ENCODE peak calls at places on chromosomes 1 and 21, in ten cellular contexts. One of them, this sample, is unnamed.

GRCh38 chr1:125080077-125080476 is 3895.3 kb downstream of the SRGAP2C start:
- DNase-seq in AG08396: no peak
- DNase-seq in GDM1: no peak
- DNase-seq in NCI-H748 treated with DMSO at 0.1 percent for 48 hours: no peak
- DNase-seq in astrocyte of the spinal cord: no peak
- DNase-seq in T follicular helper cell: no peak
- DNase-seq in HEK293T: no peak
- DNase-seq in neural progenitor cell: no peak
- DNase-seq in smooth muscle cell of the brain vasculature: no peak
- DNase-seq in pulmonary artery endothelial cell: no peak
- DNase-seq in this sample: no peak

GRCh38 chr1:94707321-94708298 is 112.5 kb upstream of the SLC44A3 start:
- DNase-seq in AG08396: no peak
- DNase-seq in GDM1: no peak
- DNase-seq in NCI-H748 treated with DMSO at 0.1 percent for 48 hours: no peak
- DNase-seq in astrocyte of the spinal cord: no peak
- DNase-seq in T follicular helper cell: no peak
- DNase-seq in HEK293T: no peak
- DNase-seq in neural progenitor cell: no peak
- DNase-seq in smooth muscle cell of the brain vasculature: no peak
- DNase-seq in pulmonary artery endothelial cell: no peak
- DNase-seq in this sample: no peak

GRCh38 chr1:232178191-232178590 is 451.7 kb downstream of the SIPA1L2 start:
- DNase-seq in AG08396: no peak
- DNase-seq in GDM1: no peak
- DNase-seq in NCI-H748 treated with DMSO at 0.1 percent for 48 hours: no peak
- DNase-seq in astrocyte of the spinal cord: no peak
- DNase-seq in T follicular helper cell: no peak
- DNase-seq in HEK293T: no peak
- DNase-seq in neural progenitor cell: no peak
- DNase-seq in smooth muscle cell of the brain vasculature: no peak
- DNase-seq in pulmonary artery endothelial cell: no peak
- DNase-seq in this sample: no peak

GRCh38 chr21:46078984-46079356 is 18.9 kb upstream of the COL6A2 start:
- DNase-seq in AG08396: no peak
- DNase-seq in GDM1: no peak
- DNase-seq in NCI-H748 treated with DMSO at 0.1 percent for 48 hours: no peak
- DNase-seq in astrocyte of the spinal cord: no peak
- DNase-seq in T follicular helper cell: no peak
- DNase-seq in HEK293T: no peak
- DNase-seq in neural progenitor cell: no peak
- DNase-seq in smooth muscle cell of the brain vasculature: no peak
- DNase-seq in pulmonary artery endothelial cell: no peak
- DNase-seq in this sample: no peak

GRCh38 chr1:147534386-147534785 is 6.9 kb upstream of the BCL9 start:
- DNase-seq in AG08396: no peak
- DNase-seq in GDM1: no peak
- DNase-seq in NCI-H748 treated with DMSO at 0.1 percent for 48 hours: no peak
- DNase-seq in astrocyte of the spinal cord: peak; percentile 23
- DNase-seq in T follicular helper cell: no peak
- DNase-seq in HEK293T: no peak
- DNase-seq in neural progenitor cell: no peak
- DNase-seq in smooth muscle cell of the brain vasculature: no peak
- DNase-seq in pulmonary artery endothelial cell: no peak
- DNase-seq in this sample: no peak

GRCh38 chr1:109864063-109864822 is 46.4 kb upstream of the CSF1 start:
- DNase-seq in AG08396: no peak
- DNase-seq in GDM1: no peak
- DNase-seq in NCI-H748 treated with DMSO at 0.1 percent for 48 hours: no peak
- DNase-seq in astrocyte of the spinal cord: peak; percentile 82
- DNase-seq in T follicular helper cell: no peak
- DNase-seq in HEK293T: no peak
- DNase-seq in neural progenitor cell: no peak
- DNase-seq in smooth muscle cell of the brain vasculature: no peak
- DNase-seq in pulmonary artery endothelial cell: no peak
- DNase-seq in this sample: no peak

GRCh38 chr21:41839387-41840000 is 39.6 kb downstream of the PRDM15 start:
- DNase-seq in AG08396: no peak
- DNase-seq in GDM1: no peak
- DNase-seq in NCI-H748 treated with DMSO at 0.1 percent for 48 hours: no peak
- DNase-seq in astrocyte of the spinal cord: no peak
- DNase-seq in T follicular helper cell: no peak
- DNase-seq in HEK293T: no peak
- DNase-seq in neural progenitor cell: no peak
- DNase-seq in smooth muscle cell of the brain vasculature: no peak
- DNase-seq in pulmonary artery endothelial cell: no peak
- DNase-seq in this sample: no peak

GRCh38 chr1:204319462-204319861 is 40.3 kb downstream of the PLEKHA6 start:
- DNase-seq in AG08396: peak; percentile 76
- DNase-seq in GDM1: no peak
- DNase-seq in NCI-H748 treated with DMSO at 0.1 percent for 48 hours: no peak
- DNase-seq in astrocyte of the spinal cord: peak; percentile 53
- DNase-seq in T follicular helper cell: no peak
- DNase-seq in HEK293T: no peak
- DNase-seq in neural progenitor cell: no peak
- DNase-seq in smooth muscle cell of the brain vasculature: no peak
- DNase-seq in pulmonary artery endothelial cell: no peak
- DNase-seq in this sample: no peak

GRCh38 chr1:5456090-5456789 is 536.0 kb downstream of the NPHP4 start:
- DNase-seq in AG08396: no peak
- DNase-seq in GDM1: no peak
- DNase-seq in NCI-H748 treated with DMSO at 0.1 percent for 48 hours: no peak
- DNase-seq in astrocyte of the spinal cord: no peak
- DNase-seq in T follicular helper cell: no peak
- DNase-seq in HEK293T: no peak
- DNase-seq in neural progenitor cell: no peak
- DNase-seq in smooth muscle cell of the brain vasculature: no peak
- DNase-seq in pulmonary artery endothelial cell: no peak
- DNase-seq in this sample: no peak

GRCh38 chr1:17686258-17686657 is 68.9 kb upstream of the ACTL8 start:
- DNase-seq in AG08396: no peak
- DNase-seq in GDM1: no peak
- DNase-seq in NCI-H748 treated with DMSO at 0.1 percent for 48 hours: no peak
- DNase-seq in astrocyte of the spinal cord: no peak
- DNase-seq in T follicular helper cell: no peak
- DNase-seq in HEK293T: no peak
- DNase-seq in neural progenitor cell: no peak
- DNase-seq in smooth muscle cell of the brain vasculature: no peak
- DNase-seq in pulmonary artery endothelial cell: no peak
- DNase-seq in this sample: no peak

GRCh38 chr1:221793439-221794078 is 51.7 kb upstream of the DUSP10 start:
- DNase-seq in AG08396: no peak
- DNase-seq in GDM1: no peak
- DNase-seq in NCI-H748 treated with DMSO at 0.1 percent for 48 hours: no peak
- DNase-seq in astrocyte of the spinal cord: no peak
- DNase-seq in T follicular helper cell: no peak
- DNase-seq in HEK293T: no peak
- DNase-seq in neural progenitor cell: no peak
- DNase-seq in smooth muscle cell of the brain vasculature: no peak
- DNase-seq in pulmonary artery endothelial cell: no peak
- DNase-seq in this sample: no peak